ENCODE peak calls at places on chromosomes 16 and 17, in four cellular contexts. I is K562, G is HCT116, R is H1. J is an unnamed sample.

GRCh38 chr17:68248886-68249872 is 1.3 kb downstream of the AMZ2 start:
- DNase-seq in G (no peak), R (no peak), I (no peak), J (no peak)

GRCh38 chr17:74002241-74002640 is 201.2 kb upstream of the RPL38 start:
- DNase-seq in G (no peak), R (no peak), I (no peak), J (no peak)

GRCh38 chr16:49755291-49755611 is 100.7 kb downstream of the ZNF423 start:
- DNase-seq in I (peak; percentile 25), G (peak; percentile 10), R (no peak), J (peak; percentile 40)

GRCh38 chr17:4880850-4881249 is 18.5 kb upstream of the C17orf107 start:
- DNase-seq in R (no peak), I (no peak), G (no peak), J (no peak)

GRCh38 chr16:73202176-73202729 is 154.3 kb upstream of the ZFHX3 start:
- DNase-seq in R (no peak), G (no peak), I (no peak), J (no peak)

GRCh38 chr17:60356947-60357346 is 35.0 kb downstream of the USP32 start:
- DNase-seq in G (no peak), I (no peak), R (no peak), J (no peak)

GRCh38 chr17:43665038-43665386 is 3.3 kb upstream of the MEOX1 start:
- DNase-seq in R (no peak), I (no peak), G (no peak), J (no peak)

GRCh38 chr16:30698816-30699614 is at the start of gene SRCAP:
- DNase-seq in I (peak; percentile 94), G (peak; percentile 64), R (no peak), J (peak; percentile 64)

GRCh38 chr17:28341516-28341915 is 6.0 kb downstream of the TNFAIP1 start:
- DNase-seq in R (no peak), I (no peak), G (no peak), J (no peak)

GRCh38 chr16:67357561-67357960 is 30.9 kb downstream of the LRRC36 start:
- DNase-seq in G (no peak), R (no peak), I (no peak), J (no peak)

GRCh38 chr17:418421-418751 is 65.8 kb upstream of the RPH3AL start:
- DNase-seq in I (no peak), G (no peak), R (no peak), J (no peak)

GRCh38 chr16:75593825-75594820 is 27.9 kb downstream of the GABARAPL2 start:
- DNase-seq in G (no peak), R (peak; percentile 25), I (peak; percentile 41), J (peak; percentile 68)

GRCh38 chr17:57603978-57604377 is 141.1 kb downstream of the CCDC182 start:
- DNase-seq in R (no peak), I (no peak), G (no peak), J (no peak)

GRCh38 chr16:64391009-64391663 is 730.7 kb downstream of the CDH11 start:
- DNase-seq in G (no peak), I (no peak), R (no peak), J (no peak)

GRCh38 chr16:70689035-70689969 is 3.4 kb upstream of the MTSS2 start:
- DNase-seq in R (no peak), I (no peak), G (no peak), J (no peak)

GRCh38 chr17:57577751-57578607 is 167.1 kb downstream of the CCDC182 start:
- DNase-seq in G (no peak), I (no peak), R (no peak), J (no peak)

GRCh38 chr17:80645706-80646325 is 101.2 kb downstream of the RPTOR start:
- DNase-seq in R (no peak), I (no peak), G (no peak), J (no peak)

GRCh38 chr16:85685251-85685650 is 3.5 kb downstream of the GINS2 start:
- DNase-seq in G (no peak), I (no peak), R (no peak), J (no peak)
- H3K4me1 ChIP-seq in G (peaks cover 14% of the 10 kb centered on the region), I (peaks cover 17% of the 10 kb centered on the region), R (no peaks in the 10 kb centered on the region), J (peaks cover 4% of the 10 kb centered on the region)

GRCh38 chr17:19977360-19978205 is at the start of gene AKAP10:
- DNase-seq in G (peak; percentile 55), R (no peak), I (peak; percentile 91), J (peak; percentile 60)

GRCh38 chr17:19978206-19978802 is 676 bp upstream of the AKAP10 start:
- DNase-seq in R (no peak), I (no peak), G (no peak), J (no peak)

GRCh38 chr17:19979917-19980770 is 2.5 kb upstream of the AKAP10 start:
- DNase-seq in R (no peak), I (no peak), G (no peak), J (no peak)

GRCh38 chr17:19975601-19976000 is 2.0 kb downstream of the AKAP10 start:
- DNase-seq in G (no peak), I (no peak), R (no peak), J (no peak)

DNA sequence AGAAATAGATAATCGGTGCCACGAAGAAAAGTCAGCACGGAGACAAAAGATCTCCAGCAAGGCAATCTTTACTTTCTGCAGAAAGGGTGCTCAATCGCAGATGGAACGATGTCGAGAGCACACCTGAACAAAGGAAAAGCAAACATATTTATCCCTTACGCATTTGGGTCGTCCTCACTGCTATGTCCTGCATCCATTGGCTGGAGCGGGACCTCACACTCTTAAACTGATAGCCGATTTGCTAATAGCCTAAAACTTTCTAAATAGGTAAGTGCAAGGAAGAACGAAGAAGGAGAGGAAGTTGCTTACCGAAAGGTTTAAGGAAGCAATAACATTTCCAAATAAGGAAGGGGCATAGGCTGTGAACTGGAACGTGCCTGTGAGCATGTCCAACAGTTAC is 1.2 kb upstream of the AKAP10 start:
- DNase-seq in R (no peak), I (no peak), G (no peak), J (no peak)
- H3K4me3 ChIP-seq in R (peak overlapping the region; percentile 78), I (no peak overlapping the region), G (no peak overlapping the region), J (no peak overlapping the region)

GRCh38 chr17:75352079-75352569 is 53.4 kb downstream of the GRB2 start:
- DNase-seq in I (no peak), R (no peak), G (no peak), J (peak; percentile 38)
- TF ChIP-seq YY1 in I (no peak), R (no peak), G (no peak), J (no peak)

DNA sequence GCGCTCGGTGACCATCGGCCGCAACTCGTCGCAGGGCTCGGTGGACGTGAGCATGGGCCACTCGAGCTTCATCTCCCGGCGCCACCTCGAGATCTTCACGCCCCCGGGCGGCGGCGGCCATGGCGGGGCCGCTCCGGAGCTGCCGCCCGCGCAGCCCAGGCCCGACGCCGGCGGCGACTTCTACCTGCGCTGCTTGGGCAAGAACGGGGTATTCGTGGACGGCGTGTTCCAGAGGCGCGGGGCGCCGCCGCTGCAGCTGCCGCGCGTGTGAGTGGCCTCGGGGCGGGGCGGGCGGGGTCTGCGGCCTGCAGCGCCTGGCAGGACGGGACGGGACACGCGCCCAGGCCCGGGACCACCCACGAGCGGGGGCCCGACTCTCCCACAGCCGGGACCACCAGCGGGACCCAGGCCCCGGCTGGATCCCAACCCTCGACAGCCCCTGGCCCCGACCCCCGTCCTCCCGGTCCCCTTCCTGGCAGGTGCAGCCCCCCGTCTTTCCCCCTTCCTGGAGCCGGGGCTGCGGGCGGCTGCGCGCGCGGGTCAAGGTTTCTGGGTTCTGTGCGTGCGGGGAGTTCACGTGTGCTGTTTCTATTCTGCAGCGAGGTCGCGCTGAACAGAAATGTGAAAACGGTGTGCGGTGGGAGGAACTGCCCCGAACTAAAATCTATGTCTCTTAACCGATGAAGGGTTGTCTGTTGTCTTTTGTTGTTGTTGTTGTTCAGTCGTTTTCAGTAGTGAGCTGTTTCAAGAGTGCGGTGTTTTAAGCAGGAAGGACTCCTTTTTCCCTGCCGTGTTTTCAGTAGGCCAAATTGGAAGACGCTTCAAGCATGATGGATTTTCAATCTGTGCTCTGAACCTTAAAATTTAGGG is 744 bp downstream of the FOXK2 start:
- DNase-seq in I (peak; percentile 49), R (no peak), G (no peak), J (no peak)
- H3K4me1 ChIP-seq in I (peaks cover 19% of the 10 kb centered on the region), R (peaks cover 7% of the 10 kb centered on the region), G (peaks cover 7% of the 10 kb centered on the region), J (no peaks in the 10 kb centered on the region)

DNA sequence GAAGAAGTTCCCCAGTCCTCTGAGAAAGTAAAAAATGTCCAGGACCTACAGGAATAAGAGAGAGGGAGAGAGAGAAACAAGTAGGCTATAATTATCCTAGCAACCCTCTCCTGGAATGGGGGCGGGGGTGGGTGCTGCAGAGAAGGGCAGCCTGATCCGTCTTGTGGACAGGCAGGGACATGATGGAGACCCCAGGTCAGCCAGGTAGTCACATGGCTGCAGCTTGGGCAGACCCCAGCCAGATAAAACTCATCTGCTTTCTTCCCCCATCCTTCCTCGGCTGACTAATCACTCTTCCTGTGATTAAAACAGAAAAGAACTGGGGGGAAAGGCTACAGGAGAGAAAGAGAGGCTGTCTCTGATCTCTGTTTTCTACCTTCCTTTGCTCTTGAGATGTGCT is 32.6 kb downstream of the COPZ2 start:
- DNase-seq in R (no peak), G (no peak), I (no peak), J (no peak)
- H3K4me3 ChIP-seq in R (no peak overlapping the region), G (no peak overlapping the region), I (no peak overlapping the region), J (no peak overlapping the region)

GRCh38 chr17:7930841-7931631 is 710 bp downstream of the TRAPPC1 start:
- DNase-seq in R (no peak), G (no peak), I (no peak), J (no peak)
- TF ChIP-seq YY1 in R (no peak), G (no peak), I (no peak), J (no peak)

GRCh38 chr17:78879679-78880186 is 23.3 kb downstream of the CEP295NL start:
- DNase-seq in G (no peak), I (peak; percentile 44), R (no peak), J (no peak)
- H3K4me1 ChIP-seq in G (peaks cover 40% of the 10 kb centered on the region), I (peaks cover 23% of the 10 kb centered on the region), R (peaks cover 24% of the 10 kb centered on the region), J (peaks cover 28% of the 10 kb centered on the region)

GRCh38 chr17:7837375-7838290 is 3.6 kb downstream of the KDM6B start:
- DNase-seq in G (no peak), I (no peak), R (no peak), J (no peak)
- H3K4me3 ChIP-seq in G (peak overlapping the region; percentile 82), I (peak overlapping the region; percentile 25), R (peak overlapping the region; percentile 29), J (peak overlapping the region; percentile 37)